ENCODE peak calls at places on chromosome 7, in seven cellular contexts. One of them, this sample, is unnamed.

GRCh38 chr7:44695756-44696155 is 52.9 kb upstream of the ZMIZ2 start:
- DNase-seq in non-pigmented ciliary epithelial cell: no peak
- DNase-seq in astrocyte of the hippocampus: no peak
- DNase-seq in colonic mucosa: no peak
- DNase-seq in OCI-LY7: no peak
- DNase-seq in GM04503: no peak
- DNase-seq in activated CD8-positive, alpha-beta memory T cell treated with anti-CD3 and anti-CD28 coated beads for 24 hours: no peak
- DNase-seq in this sample: no peak

GRCh38 chr7:6637544-6638229 is 569 bp downstream of the ZNF316 start:
- DNase-seq in non-pigmented ciliary epithelial cell: no peak
- DNase-seq in astrocyte of the hippocampus: peak
- DNase-seq in colonic mucosa: peak
- DNase-seq in OCI-LY7: peak
- DNase-seq in GM04503: no peak
- DNase-seq in activated CD8-positive, alpha-beta memory T cell treated with anti-CD3 and anti-CD28 coated beads for 24 hours: peak
- DNase-seq in this sample: no peak

GRCh38 chr7:2393751-2394150 is 9.7 kb upstream of the CHST12 start:
- DNase-seq in non-pigmented ciliary epithelial cell: no peak
- DNase-seq in astrocyte of the hippocampus: no peak
- DNase-seq in colonic mucosa: no peak
- DNase-seq in OCI-LY7: no peak
- DNase-seq in GM04503: no peak
- DNase-seq in activated CD8-positive, alpha-beta memory T cell treated with anti-CD3 and anti-CD28 coated beads for 24 hours: no peak
- DNase-seq in this sample: no peak

GRCh38 chr7:96823274-96823673 is 113.6 kb upstream of the SEM1 start:
- DNase-seq in non-pigmented ciliary epithelial cell: peak
- DNase-seq in astrocyte of the hippocampus: peak
- DNase-seq in colonic mucosa: no peak
- DNase-seq in OCI-LY7: no peak
- DNase-seq in GM04503: peak
- DNase-seq in activated CD8-positive, alpha-beta memory T cell treated with anti-CD3 and anti-CD28 coated beads for 24 hours: no peak
- DNase-seq in this sample: no peak

GRCh38 chr7:17046666-17047065 is 164.9 kb upstream of the AGR3 start:
- DNase-seq in non-pigmented ciliary epithelial cell: no peak
- DNase-seq in astrocyte of the hippocampus: no peak
- DNase-seq in colonic mucosa: no peak
- DNase-seq in OCI-LY7: no peak
- DNase-seq in GM04503: no peak
- DNase-seq in activated CD8-positive, alpha-beta memory T cell treated with anti-CD3 and anti-CD28 coated beads for 24 hours: no peak
- DNase-seq in this sample: no peak

GRCh38 chr7:50164552-50165220 is 71.6 kb upstream of the ZPBP start:
- DNase-seq in non-pigmented ciliary epithelial cell: no peak
- DNase-seq in astrocyte of the hippocampus: no peak
- DNase-seq in colonic mucosa: no peak
- DNase-seq in OCI-LY7: no peak
- DNase-seq in GM04503: no peak
- DNase-seq in activated CD8-positive, alpha-beta memory T cell treated with anti-CD3 and anti-CD28 coated beads for 24 hours: no peak
- DNase-seq in this sample: no peak

GRCh38 chr7:44281811-44282600 is 43.4 kb downstream of the CAMK2B start:
- DNase-seq in non-pigmented ciliary epithelial cell: no peak
- DNase-seq in astrocyte of the hippocampus: no peak
- DNase-seq in colonic mucosa: no peak
- DNase-seq in OCI-LY7: no peak
- DNase-seq in GM04503: no peak
- DNase-seq in activated CD8-positive, alpha-beta memory T cell treated with anti-CD3 and anti-CD28 coated beads for 24 hours: peak
- DNase-seq in this sample: no peak

GRCh38 chr7:157768198-157768597 is 431.4 kb downstream of the DNAJB6 start:
- DNase-seq in non-pigmented ciliary epithelial cell: no peak
- DNase-seq in astrocyte of the hippocampus: no peak
- DNase-seq in colonic mucosa: no peak
- DNase-seq in OCI-LY7: no peak
- DNase-seq in GM04503: no peak
- DNase-seq in activated CD8-positive, alpha-beta memory T cell treated with anti-CD3 and anti-CD28 coated beads for 24 hours: no peak
- DNase-seq in this sample: no peak

GRCh38 chr7:49927581-49927980 is 154.1 kb downstream of the VWC2 start:
- DNase-seq in non-pigmented ciliary epithelial cell: no peak
- DNase-seq in astrocyte of the hippocampus: no peak
- DNase-seq in colonic mucosa: no peak
- DNase-seq in OCI-LY7: no peak
- DNase-seq in GM04503: no peak
- DNase-seq in activated CD8-positive, alpha-beta memory T cell treated with anti-CD3 and anti-CD28 coated beads for 24 hours: no peak
- DNase-seq in this sample: no peak

GRCh38 chr7:13989138-13989943 is at the start of gene ETV1:
- DNase-seq in non-pigmented ciliary epithelial cell: no peak
- DNase-seq in astrocyte of the hippocampus: peak
- DNase-seq in colonic mucosa: peak
- DNase-seq in OCI-LY7: no peak
- DNase-seq in GM04503: no peak
- DNase-seq in activated CD8-positive, alpha-beta memory T cell treated with anti-CD3 and anti-CD28 coated beads for 24 hours: no peak
- DNase-seq in this sample: no peak

GRCh38 chr7:101094791-101095375 is 9.6 kb downstream of the TRIM56 start:
- DNase-seq in non-pigmented ciliary epithelial cell: no peak
- DNase-seq in astrocyte of the hippocampus: peak
- DNase-seq in colonic mucosa: peak
- DNase-seq in OCI-LY7: no peak
- DNase-seq in GM04503: no peak
- DNase-seq in activated CD8-positive, alpha-beta memory T cell treated with anti-CD3 and anti-CD28 coated beads for 24 hours: no peak
- DNase-seq in this sample: peak

GRCh38 chr7:28953628-28954027 is 4.5 kb downstream of the TRIL start:
- DNase-seq in non-pigmented ciliary epithelial cell: no peak
- DNase-seq in astrocyte of the hippocampus: peak
- DNase-seq in colonic mucosa: no peak
- DNase-seq in OCI-LY7: no peak
- DNase-seq in GM04503: no peak
- DNase-seq in activated CD8-positive, alpha-beta memory T cell treated with anti-CD3 and anti-CD28 coated beads for 24 hours: no peak
- DNase-seq in this sample: no peak

GRCh38 chr7:20529260-20529659 is 86.2 kb upstream of the ABCB5 start:
- DNase-seq in non-pigmented ciliary epithelial cell: no peak
- DNase-seq in astrocyte of the hippocampus: no peak
- DNase-seq in colonic mucosa: no peak
- DNase-seq in OCI-LY7: no peak
- DNase-seq in GM04503: no peak
- DNase-seq in activated CD8-positive, alpha-beta memory T cell treated with anti-CD3 and anti-CD28 coated beads for 24 hours: no peak
- DNase-seq in this sample: no peak

GRCh38 chr7:118232837-118233236 is 8.3 kb downstream of the ANKRD7 start:
- DNase-seq in non-pigmented ciliary epithelial cell: no peak
- DNase-seq in astrocyte of the hippocampus: peak
- DNase-seq in colonic mucosa: no peak
- DNase-seq in OCI-LY7: no peak
- DNase-seq in GM04503: no peak
- DNase-seq in activated CD8-positive, alpha-beta memory T cell treated with anti-CD3 and anti-CD28 coated beads for 24 hours: no peak
- DNase-seq in this sample: no peak

GRCh38 chr7:52920977-52921376 is 114.5 kb upstream of the POM121L12 start:
- DNase-seq in non-pigmented ciliary epithelial cell: no peak
- DNase-seq in astrocyte of the hippocampus: no peak
- DNase-seq in colonic mucosa: no peak
- DNase-seq in OCI-LY7: no peak
- DNase-seq in GM04503: no peak
- DNase-seq in activated CD8-positive, alpha-beta memory T cell treated with anti-CD3 and anti-CD28 coated beads for 24 hours: no peak
- DNase-seq in this sample: no peak

GRCh38 chr7:27804139-27804538 is 64.2 kb downstream of the TAX1BP1 start:
- DNase-seq in non-pigmented ciliary epithelial cell: no peak
- DNase-seq in astrocyte of the hippocampus: no peak
- DNase-seq in colonic mucosa: no peak
- DNase-seq in OCI-LY7: no peak
- DNase-seq in GM04503: peak
- DNase-seq in activated CD8-positive, alpha-beta memory T cell treated with anti-CD3 and anti-CD28 coated beads for 24 hours: no peak
- DNase-seq in this sample: no peak

GRCh38 chr7:128827971-128828711 is 2.1 kb upstream of the FLNC start:
- DNase-seq in non-pigmented ciliary epithelial cell: peak
- DNase-seq in astrocyte of the hippocampus: peak
- DNase-seq in colonic mucosa: no peak
- DNase-seq in OCI-LY7: no peak
- DNase-seq in GM04503: no peak
- DNase-seq in activated CD8-positive, alpha-beta memory T cell treated with anti-CD3 and anti-CD28 coated beads for 24 hours: no peak
- DNase-seq in this sample: no peak

GRCh38 chr7:98187138-98187502 is 24.1 kb upstream of the BHLHA15 start:
- DNase-seq in non-pigmented ciliary epithelial cell: no peak
- DNase-seq in astrocyte of the hippocampus: no peak
- DNase-seq in colonic mucosa: no peak
- DNase-seq in OCI-LY7: no peak
- DNase-seq in GM04503: no peak
- DNase-seq in activated CD8-positive, alpha-beta memory T cell treated with anti-CD3 and anti-CD28 coated beads for 24 hours: no peak
- DNase-seq in this sample: no peak

GRCh38 chr7:26046150-26046549 is 105.8 kb upstream of the NFE2L3 start:
- DNase-seq in non-pigmented ciliary epithelial cell: no peak
- DNase-seq in astrocyte of the hippocampus: no peak
- DNase-seq in colonic mucosa: no peak
- DNase-seq in OCI-LY7: no peak
- DNase-seq in GM04503: no peak
- DNase-seq in activated CD8-positive, alpha-beta memory T cell treated with anti-CD3 and anti-CD28 coated beads for 24 hours: no peak
- DNase-seq in this sample: no peak